ENCODE peak calls at places on chromosomes 2 and 18, in four cellular contexts. Y, O, Z and C are unnamed samples.

GRCh38 chr2:149994057-149994728 is 406.6 kb upstream of the MMADHC start:
- DNase-seq in Y (no peak), O (no peak), Z (no peak), C (no peak)

GRCh38 chr2:62475172-62476011 is 30.6 kb downstream of the TMEM17 start:
- DNase-seq in Z (no peak), Y (peak), O (no peak), C (no peak)

GRCh38 chr2:119702918-119703401 is 24.0 kb downstream of the TMEM177 start:
- DNase-seq in Y (peak), Z (peak), O (peak), C (no peak)

GRCh38 chr2:236393101-236393500 is 128.9 kb upstream of the ASB18 start:
- DNase-seq in O (no peak), Z (no peak), Y (no peak), C (no peak)

GRCh38 chr18:59141294-59142068 is 1.8 kb downstream of the SEC11C start:
- DNase-seq in O (no peak), Z (no peak), Y (no peak), C (no peak)

GRCh38 chr2:19368760-19369159 is 10.3 kb upstream of the OSR1 start:
- DNase-seq in Y (no peak), Z (no peak), O (no peak), C (no peak)

GRCh38 chr2:180655393-180655792 is 325.0 kb upstream of the UBE2E3 start:
- DNase-seq in Y (no peak), Z (no peak), O (no peak), C (no peak)

GRCh38 chr2:10883880-10884529 is 27.7 kb upstream of the KCNF1 start:
- DNase-seq in Z (no peak), Y (no peak), O (no peak), C (no peak)

GRCh38 chr2:216362730-216363129 is 9.6 kb downstream of the MARCHF4 start:
- DNase-seq in O (no peak), Y (no peak), Z (no peak), C (no peak)

GRCh38 chr2:84846732-84847131 is 34.2 kb downstream of the TRABD2A start:
- DNase-seq in Z (no peak), Y (no peak), O (no peak), C (no peak)

GRCh38 chr2:79758042-79758441 is 245.2 kb downstream of the CTNNA2 start:
- DNase-seq in Y (no peak), O (no peak), Z (no peak), C (no peak)

GRCh38 chr2:150410809-150411208 is 76.7 kb downstream of the RND3 start:
- DNase-seq in Z (no peak), O (no peak), Y (no peak), C (no peak)

GRCh38 chr2:88212251-88212790 is 42.2 kb downstream of the THNSL2 start:
- DNase-seq in Z (no peak), Y (no peak), O (no peak), C (no peak)

GRCh38 chr2:29921560-29921915 is at the start of gene ALK:
- DNase-seq in O (peak), Z (peak), Y (peak), C (no peak)

GRCh38 chr18:45085916-45086624 is 405.4 kb downstream of the SETBP1 start:
- DNase-seq in Z (no peak), Y (no peak), O (no peak), C (no peak)

GRCh38 chr2:143425896-143426295 is 296.7 kb downstream of the ARHGAP15 start:
- DNase-seq in Z (no peak), Y (no peak), O (no peak), C (no peak)

GRCh38 chr2:229408356-229408755 is 137.3 kb upstream of the PID1 start:
- DNase-seq in Y (no peak), O (peak), Z (no peak), C (no peak)

GRCh38 chr18:78742346-78742745 is 237.3 kb upstream of the SALL3 start:
- DNase-seq in Y (no peak), Z (no peak), O (no peak), C (no peak)

GRCh38 chr2:143083636-143084035 is 45.6 kb upstream of the ARHGAP15 start:
- DNase-seq in Z (no peak), O (no peak), Y (no peak), C (peak)

GRCh38 chr2:185188656-185189055 is 549.9 kb upstream of the FSIP2 start:
- DNase-seq in Z (no peak), Y (no peak), O (no peak), C (no peak)

GRCh38 chr18:45686892-45687611 is 36.9 kb upstream of the SLC14A1 start:
- DNase-seq in O (no peak), Z (peak), Y (no peak), C (peak)

DNA sequence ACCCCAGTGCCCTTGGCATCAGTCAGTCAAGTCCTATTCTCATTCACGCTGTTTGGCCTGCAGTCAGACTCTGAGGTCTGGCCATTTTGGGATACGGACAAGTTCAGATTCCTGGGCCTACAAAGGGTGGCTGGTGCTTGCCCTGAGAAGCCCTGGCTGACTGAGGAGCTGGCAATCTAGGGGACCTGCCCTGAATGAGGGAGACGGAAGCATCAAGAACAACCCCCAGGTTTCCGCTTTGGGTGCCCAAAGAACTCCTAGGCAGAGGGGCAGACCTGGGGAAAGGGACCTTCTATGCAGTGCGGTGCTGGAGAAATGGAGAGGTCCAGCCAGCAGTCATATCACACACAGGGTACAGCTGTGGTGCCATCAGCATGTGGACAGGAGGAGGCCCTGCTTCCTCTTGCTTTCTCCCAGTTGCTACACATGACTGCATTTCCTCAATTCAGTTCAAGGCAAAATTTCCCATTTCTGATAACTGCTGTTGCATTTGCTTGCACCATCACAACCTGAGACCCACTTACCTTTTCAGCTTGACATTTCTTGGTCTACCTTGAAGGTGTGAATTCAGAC is 70.9 kb upstream of the LGALSL start:
- DNase-seq in O (no peak), Y (no peak), Z (no peak), C (no peak)
- H3K4me3 ChIP-seq in O (no peak), Y (no peak), Z (no peak), C (no peak)

DNA sequence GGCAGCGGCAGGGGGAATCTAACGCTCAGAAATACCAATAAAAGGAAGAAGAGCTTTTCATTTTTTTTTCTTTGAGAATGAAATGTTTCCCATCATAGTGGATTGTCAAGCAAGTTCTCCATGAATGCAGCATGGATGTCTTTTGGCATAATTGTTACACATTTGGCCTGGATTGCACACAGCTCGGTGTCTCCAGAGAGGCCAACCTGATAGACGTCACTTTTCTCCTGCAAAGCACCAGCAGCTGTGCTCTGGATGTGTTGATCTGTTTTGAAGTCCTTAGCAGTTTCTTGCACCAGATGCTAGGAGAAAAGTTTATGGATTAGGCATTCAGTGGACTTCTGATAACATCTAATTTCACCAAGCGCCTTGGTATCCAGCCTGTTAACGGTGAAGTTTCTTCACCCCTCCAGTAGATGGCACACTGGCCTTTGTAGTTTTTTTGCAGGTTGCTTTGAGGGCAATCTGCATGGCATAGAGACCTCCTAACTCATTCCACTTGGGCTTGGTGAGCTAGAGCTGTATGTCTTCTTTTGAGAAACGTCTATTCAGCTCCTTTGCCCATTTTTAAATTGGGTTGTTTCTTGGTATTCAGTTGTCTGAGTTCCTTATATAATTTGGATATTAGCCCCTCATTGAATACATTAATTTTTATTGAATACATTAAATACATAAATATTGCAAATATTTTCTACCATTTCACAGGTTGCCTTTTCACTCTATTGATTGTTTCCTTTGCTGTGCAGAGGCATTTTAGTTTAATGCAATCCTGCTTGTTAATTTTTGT is 59.7 kb downstream of the PTH2R start:
- DNase-seq in O (no peak), Z (no peak), Y (no peak), C (peak)
- TF ChIP-seq CTCF in O (peak), Z (no peak), Y (peak), C (peak)

GRCh38 chr18:60654298-60654697 is 281.7 kb upstream of the MC4R start:
- DNase-seq in Z (no peak), O (no peak), Y (no peak), C (no peak)
- H3K4me3 ChIP-seq in Z (no peak), O (no peak), Y (no peak), C (no peak)

DNA sequence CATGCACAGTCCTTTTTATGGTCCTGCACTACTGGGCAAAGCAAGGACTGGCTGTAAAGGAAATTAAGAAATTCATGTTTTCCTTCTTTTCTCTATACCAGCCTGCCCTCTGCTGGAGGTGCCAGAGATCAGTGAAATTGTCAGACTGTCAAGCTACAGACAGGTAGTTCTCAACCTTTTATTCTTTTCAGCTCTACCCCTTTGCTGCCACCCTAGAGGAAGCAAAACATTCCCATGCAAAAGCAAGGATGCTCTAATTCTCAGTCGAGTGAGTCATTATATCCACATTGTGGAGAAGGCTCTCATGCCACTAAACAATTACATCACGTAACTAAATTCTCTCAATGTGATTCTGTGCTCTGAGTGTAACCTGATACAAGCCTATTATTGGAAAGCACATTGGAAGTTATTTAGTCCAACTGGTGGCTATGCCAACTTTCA is 25.0 kb upstream of the RAPGEF4 start:
- DNase-seq in Y (no peak), Z (no peak), O (peak), C (no peak)
- TF ChIP-seq CTCF in Y (peak), Z (peak), O (peak), C (peak)

GRCh38 chr18:55839350-55839749 is 251.4 kb upstream of the TCF4 start:
- DNase-seq in Z (no peak), O (no peak), Y (no peak), C (no peak)
- H3K4me3 ChIP-seq in Z (no peak), O (no peak), Y (no peak), C (no peak)

GRCh38 chr2:126085396-126085795 is 570.6 kb upstream of the GYPC start:
- DNase-seq in O (no peak), Z (no peak), Y (no peak), C (no peak)
- TF ChIP-seq CTCF in O (no peak), Z (no peak), Y (no peak), C (no peak)

GRCh38 chr2:68438455-68439303 is 28.4 kb downstream of the FBXO48 start:
- DNase-seq in O (no peak), Y (no peak), Z (no peak), C (no peak)
- H3K4me3 ChIP-seq in O (no peak), Y (no peak), Z (no peak), C (peak)